ENCODE peak calls at places on chromosomes 6 and 20, in eight cellular contexts. V is Calu3, T is GM12865, C is HepG2, M is HCT116, W is endodermal cell, E is colonic mucosa, Z is osteocyte. R is an unnamed sample.

GRCh38 chr20:46011631-46012482 is 3.1 kb downstream of the MMP9 start:
- DNase-seq in T (peak), E (peak), M (peak), C (peak), Z (no peak), V (peak), W (peak), R (no peak)

GRCh38 chr20:52219441-52219840 is 27.9 kb upstream of the ZFP64 start:
- DNase-seq in W (peak), E (peak), T (peak), V (peak), M (no peak), C (peak), Z (no peak), R (no peak)

GRCh38 chr6:134564705-134565104 is 246.8 kb upstream of the SGK1 start:
- DNase-seq in Z (no peak), M (no peak), V (no peak), C (peak), E (no peak), T (no peak), W (no peak), R (no peak)

GRCh38 chr6:3516094-3516493 is 59.2 kb upstream of the SLC22A23 start:
- DNase-seq in W (no peak), M (no peak), T (no peak), E (no peak), Z (no peak), V (no peak), C (no peak), R (no peak)

GRCh38 chr6:93550551-93551276 is 131.4 kb upstream of the EPHA7 start:
- DNase-seq in E (no peak), T (no peak), Z (no peak), C (no peak), M (no peak), V (no peak), W (no peak), R (no peak)

GRCh38 chr6:21107796-21108195 is 485.8 kb upstream of the SOX4 start:
- DNase-seq in W (no peak), Z (no peak), V (no peak), E (no peak), T (peak), C (no peak), M (no peak), R (no peak)

GRCh38 chr6:28683945-28684538 is 158.4 kb downstream of the GPX5 start:
- DNase-seq in V (peak), T (peak), Z (no peak), M (peak), C (peak), E (peak), W (peak), R (no peak)

GRCh38 chr6:38160831-38161230 is 341.3 kb downstream of the ZFAND3 start:
- DNase-seq in Z (no peak), E (no peak), T (no peak), W (no peak), V (no peak), M (no peak), C (no peak), R (no peak)

GRCh38 chr6:77178821-77179220 is 284.5 kb downstream of the HTR1B start:
- DNase-seq in Z (no peak), V (no peak), E (no peak), C (no peak), M (no peak), W (no peak), T (no peak), R (no peak)

GRCh38 chr6:111113731-111114438 is 26.6 kb downstream of the SLC16A10 start:
- DNase-seq in T (peak), E (no peak), C (no peak), M (no peak), Z (no peak), W (peak), V (no peak), R (no peak)

GRCh38 chr6:157380458-157380778 is 572 bp upstream of the ZDHHC14 start:
- DNase-seq in Z (no peak), C (no peak), W (no peak), T (peak), E (no peak), V (peak), M (no peak), R (peak)

GRCh38 chr6:166005401-166005845 is 162.2 kb downstream of the TBXT start:
- DNase-seq in M (no peak), T (no peak), C (no peak), V (peak), E (no peak), W (no peak), Z (peak), R (no peak)

GRCh38 chr6:52524921-52525320 is 51.9 kb downstream of the TRAM2 start:
- DNase-seq in C (no peak), Z (no peak), M (no peak), W (no peak), T (no peak), E (no peak), V (no peak), R (no peak)

GRCh38 chr20:38973107-38973506 is 11.0 kb downstream of the DHX35 start:
- DNase-seq in V (no peak), Z (no peak), T (no peak), W (no peak), M (no peak), E (no peak), C (no peak), R (no peak)

GRCh38 chr6:84448331-84448730 is 220.9 kb upstream of the CEP162 start:
- DNase-seq in V (no peak), W (no peak), Z (no peak), T (no peak), M (no peak), E (no peak), C (no peak), R (no peak)

GRCh38 chr6:3887150-3887700 is 38.1 kb downstream of the FAM50B start:
- DNase-seq in E (no peak), C (peak), T (peak), Z (no peak), V (peak), W (no peak), M (no peak), R (no peak)

GRCh38 chr20:25310921-25311728 is 63.2 kb downstream of the PYGB start:
- DNase-seq in E (no peak), W (no peak), Z (no peak), C (peak), V (no peak), T (no peak), M (no peak), R (no peak)

GRCh38 chr6:16704706-16705402 is 56.4 kb downstream of the ATXN1 start:
- DNase-seq in M (no peak), W (no peak), Z (no peak), T (peak), C (no peak), V (no peak), E (no peak), R (no peak)

GRCh38 chr6:37353761-37354525 is at the start of gene RNF8:
- DNase-seq in Z (peak), T (peak), E (peak), C (peak), M (peak), V (peak), W (peak), R (peak)

GRCh38 chr6:6916598-6916997 is 191.2 kb upstream of the RREB1 start:
- DNase-seq in T (no peak), M (no peak), Z (no peak), V (no peak), C (no peak), W (no peak), E (no peak), R (no peak)

GRCh38 chr6:147709396-147710272 is 201.1 kb downstream of the SAMD5 start:
- DNase-seq in V (no peak), M (peak), T (no peak), E (peak), C (peak), Z (no peak), W (no peak), R (no peak)

GRCh38 chr20:11394145-11394833 is 523.4 kb upstream of the BTBD3 start:
- DNase-seq in W (no peak), Z (no peak), M (no peak), C (no peak), E (no peak), V (no peak), T (peak), R (no peak)

GRCh38 chr6:6665505-6665904 is 77.0 kb downstream of the LY86 start:
- DNase-seq in C (no peak), W (no peak), T (no peak), E (no peak), Z (no peak), M (no peak), V (no peak), R (no peak)

GRCh38 chr6:28794175-28795002 is 129.4 kb downstream of the TRIM27 start:
- DNase-seq in E (peak), W (peak), V (peak), M (no peak), T (peak), C (peak), Z (no peak), R (no peak)

GRCh38 chr6:157008568-157008967 is 231.4 kb downstream of the ARID1B start:
- DNase-seq in W (peak), T (no peak), M (no peak), C (no peak), E (no peak), V (no peak), Z (no peak), R (no peak)

GRCh38 chr6:95230071-95230740 is 347.1 kb upstream of the MANEA start:
- DNase-seq in W (no peak), M (no peak), E (no peak), V (no peak), T (no peak), Z (no peak), C (no peak), R (no peak)

GRCh38 chr6:70706491-70707123 is 38.9 kb downstream of the SMAP1 start:
- DNase-seq in M (peak), V (peak), Z (no peak), E (no peak), C (peak), T (peak), W (no peak), R (no peak)

GRCh38 chr20:13037727-13038126 is 29.0 kb downstream of the SPTLC3 start:
- DNase-seq in V (no peak), W (no peak), T (no peak), C (no peak), Z (no peak), M (no peak), E (no peak), R (no peak)

GRCh38 chr20:34704177-34705007 is at the start of gene TP53INP2:
- DNase-seq in T (peak), Z (peak), M (peak), V (peak), E (peak), W (peak), C (peak), R (peak)

GRCh38 chr6:11738681-11739375 is 39.8 kb downstream of the ADTRP start:
- DNase-seq in W (no peak), M (no peak), Z (no peak), E (no peak), V (no peak), T (no peak), C (no peak), R (no peak)

DNA sequence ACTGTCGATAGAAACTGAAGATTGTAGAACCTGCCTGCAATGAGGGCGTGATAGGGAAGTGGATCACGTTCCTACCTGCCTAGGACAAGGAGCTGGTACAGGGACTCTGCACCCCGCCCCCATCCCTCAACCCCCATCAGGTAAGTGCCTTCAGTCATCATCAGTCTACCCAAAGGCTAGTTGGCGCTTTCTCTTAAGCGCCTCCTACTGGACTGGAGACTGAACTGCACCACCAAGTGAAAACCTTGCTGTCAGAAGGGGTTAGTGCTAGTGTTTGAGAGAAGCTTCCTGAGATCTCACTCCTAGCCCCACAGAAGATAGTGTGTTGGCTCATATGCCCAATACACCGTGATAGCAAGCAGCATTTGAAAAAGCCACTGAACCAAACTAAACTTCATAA is 706.5 kb upstream of the MAN1A1 start:
- DNase-seq in Z (no peak), E (no peak), T (peak), M (no peak), C (no peak), V (no peak), W (peak), R (no peak)
- TF ChIP-seq CTCF in Z (no peak), E (no peak), T (peak), M (peak), C (peak), V (no peak), W (peak), R (peak)

DNA sequence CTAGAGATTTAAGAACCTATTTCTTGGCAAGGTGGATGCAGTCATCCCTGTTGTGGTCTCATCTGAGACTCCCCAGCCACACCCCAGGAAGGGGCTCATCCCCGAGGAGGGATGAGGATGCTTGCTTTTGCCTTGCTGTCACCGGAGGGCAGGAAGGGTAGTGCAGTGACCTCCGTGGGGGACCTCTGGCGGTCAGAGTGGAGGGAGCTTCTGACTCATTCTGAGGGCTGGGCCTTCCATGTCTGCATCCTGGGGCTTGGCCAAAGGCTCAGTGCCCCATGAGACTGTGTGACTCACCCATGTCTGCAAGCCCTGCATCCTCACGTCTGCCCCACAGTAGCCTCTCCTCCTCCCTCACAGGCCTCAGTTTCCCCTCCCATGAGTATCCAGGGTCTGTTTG is 38.7 kb downstream of the UQCC2 start:
- DNase-seq in M (no peak), Z (peak), C (peak), V (peak), T (peak), E (peak), W (peak), R (no peak)
- TF ChIP-seq CTCF in M (peak), Z (peak), C (peak), V (peak), T (peak), E (no peak), W (peak), R (peak)

GRCh38 chr6:23417133-23417532 is 708.9 kb upstream of the NRSN1 start:
- DNase-seq in W (no peak), V (no peak), C (no peak), M (no peak), T (peak), E (no peak), Z (no peak), R (no peak)

GRCh38 chr6:23418095-23418494 is 707.9 kb upstream of the NRSN1 start:
- DNase-seq in W (no peak), V (no peak), Z (no peak), T (no peak), E (no peak), C (no peak), M (no peak), R (no peak)

GRCh38 chr6:23414204-23414501 is 711.9 kb upstream of the NRSN1 start:
- DNase-seq in W (no peak), M (no peak), C (no peak), T (peak), V (peak), E (no peak), Z (no peak), R (no peak)

GRCh38 chr6:23414922-23415321 is 711.1 kb upstream of the NRSN1 start:
- DNase-seq in Z (no peak), V (no peak), W (no peak), E (no peak), M (no peak), C (no peak), T (no peak), R (no peak)

DNA sequence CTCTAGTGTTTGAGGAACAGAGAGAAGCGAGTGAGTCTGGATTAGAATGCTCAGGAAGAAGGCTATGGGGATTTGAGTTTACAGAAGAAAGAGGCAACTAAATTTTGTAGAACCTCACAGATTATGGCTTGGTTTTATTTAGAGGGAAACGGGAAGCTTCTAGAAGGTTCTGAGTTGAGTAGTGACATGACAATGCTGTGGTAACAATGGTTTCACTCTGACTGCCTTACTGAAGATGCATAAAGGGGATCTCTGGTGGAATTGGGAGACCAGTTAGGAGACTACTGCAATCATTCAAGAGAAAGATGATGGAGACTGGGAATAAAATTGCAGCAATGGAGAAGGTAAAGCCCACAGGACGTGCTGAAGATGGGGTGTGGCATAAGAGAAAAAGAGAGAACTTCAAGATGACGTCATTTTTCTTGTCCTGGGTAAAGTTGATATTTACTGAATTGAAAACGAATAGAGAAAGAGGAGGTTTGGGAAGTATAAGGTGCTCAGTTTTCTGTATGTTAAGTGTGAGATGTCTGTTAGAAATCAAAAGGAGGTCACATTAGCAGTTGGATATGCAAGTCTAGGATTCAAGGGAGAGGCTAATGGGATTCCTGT is 710.1 kb upstream of the NRSN1 start:
- DNase-seq in E (no peak), Z (no peak), V (no peak), C (no peak), T (peak), W (no peak), M (no peak), R (no peak)
- TF ChIP-seq CTCF in E (no peak), Z (no peak), V (no peak), C (no peak), T (no peak), W (no peak), M (no peak), R (no peak)

GRCh38 chr20:22437354-22437753 is 147.0 kb downstream of the FOXA2 start:
- DNase-seq in C (no peak), W (no peak), V (no peak), E (no peak), Z (no peak), M (no peak), T (no peak), R (no peak)

GRCh38 chr20:22442318-22442717 is 142.1 kb downstream of the FOXA2 start:
- DNase-seq in V (no peak), E (no peak), Z (no peak), M (no peak), W (no peak), C (no peak), T (no peak), R (no peak)

GRCh38 chr20:22438346-22438745 is 146.0 kb downstream of the FOXA2 start:
- DNase-seq in V (no peak), Z (no peak), T (no peak), C (no peak), E (no peak), M (no peak), W (no peak), R (no peak)

GRCh38 chr20:22438926-22439325 is 145.4 kb downstream of the FOXA2 start:
- DNase-seq in V (no peak), Z (no peak), E (no peak), C (peak), M (peak), W (peak), T (peak), R (no peak)
- TF ChIP-seq CTCF in V (no peak), Z (peak), E (no peak), C (peak), M (peak), W (peak), T (peak), R (peak)

GRCh38 chr20:23200413-23200812 is 114.3 kb upstream of the CD93 start:
- DNase-seq in W (no peak), C (no peak), Z (no peak), M (no peak), V (no peak), E (no peak), T (peak), R (no peak)

GRCh38 chr20:23198815-23199214 is 112.7 kb upstream of the CD93 start:
- DNase-seq in M (no peak), Z (no peak), C (no peak), W (no peak), E (no peak), V (no peak), T (no peak), R (no peak)

GRCh38 chr20:23201658-23202057 is 115.5 kb upstream of the CD93 start:
- DNase-seq in C (no peak), V (no peak), E (no peak), W (no peak), M (no peak), T (no peak), Z (no peak), R (no peak)

GRCh38 chr20:23199356-23199755 is 113.2 kb upstream of the CD93 start:
- DNase-seq in T (no peak), Z (no peak), V (no peak), C (no peak), E (no peak), W (no peak), M (no peak), R (no peak)

DNA sequence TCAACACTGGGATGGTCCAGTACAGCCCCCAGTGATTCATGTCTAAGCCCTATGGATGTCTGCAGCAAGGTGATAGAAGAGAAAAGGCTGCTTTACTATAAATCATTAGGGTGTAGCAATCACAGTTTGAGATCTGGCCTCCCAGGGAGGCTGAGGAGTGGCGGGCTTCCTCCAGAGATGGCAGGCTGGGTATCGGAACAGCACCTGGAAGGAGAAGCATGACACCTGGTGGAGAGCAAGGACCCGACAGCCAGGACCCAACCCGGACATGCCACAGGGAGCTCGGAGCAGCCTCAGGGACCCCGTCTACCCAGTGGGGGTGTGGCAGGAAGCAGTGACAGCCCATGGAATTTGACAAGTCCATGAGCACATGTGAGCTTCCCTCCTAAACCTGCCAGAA is 114.8 kb upstream of the CD93 start:
- DNase-seq in C (peak), T (peak), Z (no peak), V (peak), M (peak), E (peak), W (peak), R (no peak)
- TF ChIP-seq CTCF in C (peak), T (peak), Z (peak), V (no peak), M (peak), E (peak), W (peak), R (peak)

DNA sequence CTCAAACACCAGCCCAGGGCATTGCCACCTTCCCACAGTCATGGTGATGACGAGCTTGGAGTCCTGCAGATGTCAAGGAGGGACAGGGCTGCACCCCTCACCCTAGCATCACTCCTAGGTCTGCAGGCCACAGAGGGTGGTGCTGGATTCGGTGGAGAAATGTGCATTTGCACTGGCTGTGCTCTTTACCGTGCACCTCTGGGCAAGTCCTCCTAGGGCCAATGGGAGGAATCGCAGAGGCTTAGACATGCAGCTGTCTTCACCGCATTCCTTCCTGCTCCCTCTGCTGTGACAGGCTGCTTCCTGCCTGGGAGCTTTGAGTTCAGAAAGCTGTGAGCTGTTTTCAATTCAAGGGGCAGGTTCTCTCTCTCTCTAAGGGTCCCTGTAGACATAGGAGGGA is 85.0 kb downstream of the EDN3 start:
- DNase-seq in Z (no peak), E (no peak), C (no peak), M (no peak), T (peak), W (peak), V (no peak), R (no peak)
- TF ChIP-seq CTCF in Z (no peak), E (no peak), C (no peak), M (no peak), T (no peak), W (peak), V (no peak), R (no peak)

R was measured in type B pancreatic cell.